ENCODE peak calls at places on chromosomes 5 and 9, in seven cellular contexts. X is GM23338, W is dorsolateral prefrontal cortex, P is PC-9, I is tibial artery, O is gastrocnemius medialis, B is keratinocyte. K is an unnamed sample.
A peak's percentile ranks its signal among the peaks of the same experiment; 100 is the strongest.

GRCh38 chr9:68648971-68649370 is 56.1 kb upstream of the PIP5K1B start:
- DNase-seq in X (no peak), W (no peak), P (no peak), I (no peak), O (no peak), B (no peak), K (no peak)

GRCh38 chr5:150573867-150574817 is 66.2 kb downstream of the NDST1 start:
- DNase-seq in X (no peak), W (peak; percentile 23), P (no peak), I (peak; percentile 51), O (no peak), B (no peak), K (no peak)

GRCh38 chr5:178319541-178320041 is 87.0 kb upstream of the PHYKPL start:
- DNase-seq in X (peak; percentile 48), W (no peak), P (no peak), I (no peak), O (no peak), B (no peak), K (no peak)

GRCh38 chr5:35003018-35003957 is 44.5 kb downstream of the AGXT2 start:
- DNase-seq in X (peak; percentile 85), W (no peak), P (peak; percentile 56), I (no peak), O (no peak), B (no peak), K (no peak)

GRCh38 chr5:158485604-158486081 is 614.1 kb downstream of the EBF1 start:
- DNase-seq in X (no peak), W (no peak), P (no peak), I (no peak), O (no peak), B (no peak), K (no peak)

GRCh38 chr5:162990063-162990462 is 447.3 kb upstream of the CCNG1 start:
- DNase-seq in X (no peak), W (no peak), P (no peak), I (no peak), O (no peak), B (no peak), K (no peak)

GRCh38 chr9:18263367-18263766 is 210.6 kb upstream of the ADAMTSL1 start:
- DNase-seq in X (peak; percentile 45), W (no peak), P (no peak), I (no peak), O (no peak), B (no peak), K (no peak)

GRCh38 chr5:67897980-67898379 is 317.6 kb upstream of the PIK3R1 start:
- DNase-seq in X (no peak), W (no peak), P (no peak), I (no peak), O (no peak), B (peak; percentile 66), K (no peak)

GRCh38 chr5:177510567-177511053 is 984 bp upstream of the DOK3 start:
- DNase-seq in X (no peak), W (no peak), P (no peak), I (no peak), O (no peak), B (no peak), K (no peak)

GRCh38 chr9:89122944-89123343 is 55.7 kb downstream of the SHC3 start:
- DNase-seq in X (no peak), W (no peak), P (no peak), I (no peak), O (no peak), B (no peak), K (peak; percentile 52)

GRCh38 chr5:140821375-140822280 is at the start of gene PCDHA5:
- DNase-seq in X (peak; percentile 43), W (peak; percentile 48), P (no peak), I (no peak), O (no peak), B (no peak), K (no peak)

GRCh38 chr9:36040271-36040925 is 3.7 kb downstream of the RECK start:
- DNase-seq in X (no peak), W (no peak), P (peak; percentile 44), I (no peak), O (no peak), B (no peak), K (no peak)

GRCh38 chr9:130432796-130433167 is 12.0 kb upstream of the ASS1 start:
- DNase-seq in X (peak; percentile 54), W (no peak), P (no peak), I (no peak), O (no peak), B (no peak), K (no peak)
- H3K4me3 ChIP-seq in X (peak overlapping the region; percentile 64), W (peak overlapping the region; percentile 19), P (no peak overlapping the region), I (peak overlapping the region; percentile 36), O (no peak overlapping the region), B (no peak overlapping the region), K (no peak overlapping the region)

GRCh38 chr9:107793541-107793940 is 304.0 kb upstream of the KLF4 start:
- DNase-seq in X (no peak), W (no peak), P (no peak), I (no peak), O (no peak), B (no peak), K (no peak)
- TF ChIP-seq CTCF in X (no peak), W (no peak), P (no peak), I (no peak), O (no peak), B (no peak), K (no peak)

GRCh38 chr5:83662558-83662957 is 58.1 kb downstream of the HAPLN1 start:
- DNase-seq in X (no peak), W (no peak), P (no peak), I (no peak), O (no peak), B (no peak), K (no peak)

DNA sequence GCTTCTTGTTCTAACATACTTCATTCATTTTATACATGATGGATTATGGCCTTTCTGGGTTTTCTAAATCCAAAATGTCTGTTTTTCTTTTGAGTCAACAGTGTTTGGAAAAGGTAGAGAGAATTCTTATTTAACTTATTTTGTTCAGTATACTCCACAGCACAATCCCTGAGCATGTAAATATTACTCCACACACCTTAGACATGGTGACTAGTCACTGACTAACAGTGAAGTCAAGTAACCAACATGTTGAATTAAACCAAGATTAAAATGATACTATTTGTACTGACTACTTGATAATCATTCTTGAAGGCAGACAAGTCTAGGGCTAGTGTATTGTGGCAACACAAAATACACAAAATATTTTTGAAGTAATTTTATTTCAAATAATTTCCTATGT is 55.0 kb downstream of the HAPLN1 start:
- DNase-seq in X (no peak), W (no peak), P (no peak), I (no peak), O (no peak), B (no peak), K (no peak)
- H3K27me3 ChIP-seq in X (no peaks in the 10 kb centered on the region), W (no peaks in the 10 kb centered on the region), P (no peaks in the 10 kb centered on the region), I (no peaks in the 10 kb centered on the region), O (no peaks in the 10 kb centered on the region), B (no peaks in the 10 kb centered on the region), K (no peaks in the 10 kb centered on the region)

GRCh38 chr5:148848378-148849031 is 22.1 kb downstream of the ADRB2 start:
- DNase-seq in X (no peak), W (no peak), P (no peak), I (no peak), O (no peak), B (no peak), K (no peak)
- H3K4me3 ChIP-seq in X (no peak overlapping the region), W (no peak overlapping the region), P (no peak overlapping the region), I (no peak overlapping the region), O (no peak overlapping the region), B (no peak overlapping the region), K (no peak overlapping the region)

DNA sequence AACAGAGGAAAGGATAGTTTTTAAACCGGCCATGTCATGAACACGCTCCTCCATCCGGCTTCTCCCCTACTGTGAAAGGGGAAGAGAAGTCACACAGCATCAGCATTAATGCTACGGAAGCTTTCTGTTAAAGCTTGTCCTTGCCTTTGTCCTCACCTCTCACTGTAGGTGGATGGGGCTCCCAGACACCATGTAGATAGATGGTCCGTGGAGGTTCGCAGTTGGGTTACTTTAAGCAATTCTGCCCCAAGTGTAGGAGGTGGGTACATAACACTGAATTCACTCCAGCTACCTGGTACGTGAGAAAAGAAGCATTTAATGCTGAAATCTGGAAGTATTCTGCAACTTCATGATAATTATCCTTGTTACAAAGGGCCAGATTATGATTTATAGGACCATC is 165.8 kb downstream of the BAAT start:
- DNase-seq in X (peak; percentile 34), W (no peak), P (no peak), I (no peak), O (no peak), B (no peak), K (no peak)
- TF ChIP-seq CTCF in X (no peak), W (no peak), P (no peak), I (no peak), O (no peak), B (no peak), K (no peak)

GRCh38 chr9:109477269-109478203 is 20.6 kb downstream of the PTPN3 start:
- DNase-seq in X (no peak), W (no peak), P (peak; percentile 99), I (no peak), O (peak; percentile 71), B (no peak), K (no peak)

GRCh38 chr9:109475526-109475925 is 22.6 kb downstream of the PTPN3 start:
- DNase-seq in X (no peak), W (no peak), P (no peak), I (peak; percentile 86), O (peak; percentile 72), B (no peak), K (no peak)

GRCh38 chr9:109478204-109478563 is 19.9 kb downstream of the PTPN3 start:
- DNase-seq in X (no peak), W (no peak), P (no peak), I (no peak), O (no peak), B (no peak), K (no peak)

GRCh38 chr9:109474944-109475343 is 23.2 kb downstream of the PTPN3 start:
- DNase-seq in X (no peak), W (no peak), P (no peak), I (no peak), O (no peak), B (no peak), K (no peak)

GRCh38 chr9:109476781-109477268 is 21.3 kb downstream of the PTPN3 start:
- DNase-seq in X (no peak), W (no peak), P (no peak), I (no peak), O (no peak), B (no peak), K (no peak)
- H3K27me3 ChIP-seq in X (no peaks in the 10 kb centered on the region), W (no peaks in the 10 kb centered on the region), P (no peaks in the 10 kb centered on the region), I (no peaks in the 10 kb centered on the region), O (no peaks in the 10 kb centered on the region), B (no peaks in the 10 kb centered on the region), K (no peaks in the 10 kb centered on the region)

GRCh38 chr9:131834721-131835120 is 94.8 kb upstream of the RAPGEF1 start:
- DNase-seq in X (no peak), W (no peak), P (no peak), I (no peak), O (no peak), B (no peak), K (no peak)
- H3K4me3 ChIP-seq in X (no peak overlapping the region), W (no peak overlapping the region), P (no peak overlapping the region), I (no peak overlapping the region), O (no peak overlapping the region), B (no peak overlapping the region), K (no peak overlapping the region)

K was measured in BJ.